ENCODE peak calls at places on chromosomes 4 and X, in four cellular contexts. One of them, this sample, is unnamed.

GRCh38 chr4:23728393-23728792 is 161.5 kb downstream of the PPARGC1A start:
- DNase-seq in naive thymus-derived CD4-positive, alpha-beta T cell: no peak
- DNase-seq in nephron progenitor cell: no peak
- DNase-seq in ovary: no peak
- DNase-seq in this sample: no peak

GRCh38 chrX:70046978-70047377 is 2.8 kb downstream of the AWAT2 start:
- DNase-seq in naive thymus-derived CD4-positive, alpha-beta T cell: no peak
- DNase-seq in nephron progenitor cell: no peak
- DNase-seq in ovary: no peak
- DNase-seq in this sample: no peak

GRCh38 chr4:81455895-81456294 is 15.8 kb downstream of the RASGEF1B start:
- DNase-seq in naive thymus-derived CD4-positive, alpha-beta T cell: no peak
- DNase-seq in nephron progenitor cell: no peak
- DNase-seq in ovary: no peak
- DNase-seq in this sample: no peak

GRCh38 chr4:74018116-74018515 is 19.6 kb upstream of the CXCL5 start:
- DNase-seq in naive thymus-derived CD4-positive, alpha-beta T cell: no peak
- DNase-seq in nephron progenitor cell: no peak
- DNase-seq in ovary: no peak
- DNase-seq in this sample: no peak

GRCh38 chr4:56677673-56678072 is 3.4 kb downstream of the HOPX start:
- DNase-seq in naive thymus-derived CD4-positive, alpha-beta T cell: no peak
- DNase-seq in nephron progenitor cell: no peak
- DNase-seq in ovary: no peak
- DNase-seq in this sample: no peak

GRCh38 chrX:68823413-68824151 is 5.2 kb upstream of the EFNB1 start:
- DNase-seq in naive thymus-derived CD4-positive, alpha-beta T cell: no peak
- DNase-seq in nephron progenitor cell: no peak
- DNase-seq in ovary: no peak
- DNase-seq in this sample: no peak

GRCh38 chrX:18883961-18884765 is 99.8 kb downstream of the PHKA2 start:
- DNase-seq in naive thymus-derived CD4-positive, alpha-beta T cell: no peak
- DNase-seq in nephron progenitor cell: no peak
- DNase-seq in ovary: no peak
- DNase-seq in this sample: no peak

GRCh38 chr4:121462660-121463261 is 81.9 kb upstream of the QRFPR start:
- DNase-seq in naive thymus-derived CD4-positive, alpha-beta T cell: peak; percentile 34
- DNase-seq in nephron progenitor cell: peak; percentile 24
- DNase-seq in ovary: no peak
- DNase-seq in this sample: no peak

GRCh38 chr4:21467551-21467950 is 481.0 kb downstream of the KCNIP4 start:
- DNase-seq in naive thymus-derived CD4-positive, alpha-beta T cell: no peak
- DNase-seq in nephron progenitor cell: no peak
- DNase-seq in ovary: no peak
- DNase-seq in this sample: no peak

GRCh38 chrX:11423362-11423818 is 130.2 kb downstream of the AMELX start:
- DNase-seq in naive thymus-derived CD4-positive, alpha-beta T cell: no peak
- DNase-seq in nephron progenitor cell: no peak
- DNase-seq in ovary: no peak
- DNase-seq in this sample: no peak

GRCh38 chrX:82816001-82816400 is 692.1 kb upstream of the POU3F4 start:
- DNase-seq in naive thymus-derived CD4-positive, alpha-beta T cell: no peak
- DNase-seq in nephron progenitor cell: no peak
- DNase-seq in ovary: no peak
- DNase-seq in this sample: no peak

GRCh38 chr4:153616005-153616555 is 68.0 kb upstream of the TLR2 start:
- DNase-seq in naive thymus-derived CD4-positive, alpha-beta T cell: no peak
- DNase-seq in nephron progenitor cell: no peak
- DNase-seq in ovary: no peak
- DNase-seq in this sample: no peak

GRCh38 chr4:12729384-12729783 is 754.8 kb downstream of the RAB28 start:
- DNase-seq in naive thymus-derived CD4-positive, alpha-beta T cell: no peak
- DNase-seq in nephron progenitor cell: no peak
- DNase-seq in ovary: no peak
- DNase-seq in this sample: no peak

GRCh38 chr4:20603671-20604313 is 96.5 kb upstream of the PACRGL start:
- DNase-seq in naive thymus-derived CD4-positive, alpha-beta T cell: no peak
- DNase-seq in nephron progenitor cell: no peak
- DNase-seq in ovary: no peak
- DNase-seq in this sample: no peak

GRCh38 chr4:25986807-25987206 is 72.8 kb downstream of the SMIM20 start:
- DNase-seq in naive thymus-derived CD4-positive, alpha-beta T cell: no peak
- DNase-seq in nephron progenitor cell: no peak
- DNase-seq in ovary: no peak
- DNase-seq in this sample: no peak

GRCh38 chr4:183747380-183747779 is 88.3 kb downstream of the TRAPPC11 start:
- DNase-seq in naive thymus-derived CD4-positive, alpha-beta T cell: no peak
- DNase-seq in nephron progenitor cell: no peak
- DNase-seq in ovary: no peak
- DNase-seq in this sample: no peak

GRCh38 chr4:3449574-3450534 is 8.1 kb downstream of the HGFAC start:
- DNase-seq in naive thymus-derived CD4-positive, alpha-beta T cell: no peak
- DNase-seq in nephron progenitor cell: no peak
- DNase-seq in ovary: no peak
- DNase-seq in this sample: no peak

GRCh38 chr4:114599231-114600065 is 841 bp downstream of the UGT8 start:
- DNase-seq in naive thymus-derived CD4-positive, alpha-beta T cell: no peak
- DNase-seq in nephron progenitor cell: peak; percentile 41
- DNase-seq in ovary: no peak
- DNase-seq in this sample: no peak

GRCh38 chr4:2935762-2936743 is 27.2 kb downstream of the NOP14 start:
- DNase-seq in naive thymus-derived CD4-positive, alpha-beta T cell: no peak
- DNase-seq in nephron progenitor cell: no peak
- DNase-seq in ovary: peak; percentile 33
- DNase-seq in this sample: peak; percentile 48

GRCh38 chrX:24789047-24789446 is 95.3 kb downstream of the POLA1 start:
- DNase-seq in naive thymus-derived CD4-positive, alpha-beta T cell: no peak
- DNase-seq in nephron progenitor cell: no peak
- DNase-seq in ovary: no peak
- DNase-seq in this sample: no peak

GRCh38 chr4:3116955-3117354 is 42.5 kb downstream of the HTT start:
- DNase-seq in naive thymus-derived CD4-positive, alpha-beta T cell: no peak
- DNase-seq in nephron progenitor cell: no peak
- DNase-seq in ovary: no peak
- DNase-seq in this sample: no peak

GRCh38 chr4:138225477-138225876 is 16.7 kb downstream of the SLC7A11 start:
- DNase-seq in naive thymus-derived CD4-positive, alpha-beta T cell: no peak
- DNase-seq in nephron progenitor cell: no peak
- DNase-seq in ovary: no peak
- DNase-seq in this sample: no peak

GRCh38 chrX:19566359-19567141 is 51.2 kb upstream of the MAP3K15 start:
- DNase-seq in naive thymus-derived CD4-positive, alpha-beta T cell: no peak
- DNase-seq in nephron progenitor cell: no peak
- DNase-seq in ovary: no peak
- DNase-seq in this sample: no peak

GRCh38 chr4:41613782-41614181 is 75.8 kb downstream of the LIMCH1 start:
- DNase-seq in naive thymus-derived CD4-positive, alpha-beta T cell: no peak
- DNase-seq in nephron progenitor cell: no peak
- DNase-seq in ovary: no peak
- DNase-seq in this sample: no peak

GRCh38 chr4:7973545-7973981 is 33.9 kb upstream of the AFAP1 start:
- DNase-seq in naive thymus-derived CD4-positive, alpha-beta T cell: no peak
- DNase-seq in nephron progenitor cell: no peak
- DNase-seq in ovary: no peak
- DNase-seq in this sample: no peak

GRCh38 chr4:2436301-2436700 is 17.5 kb downstream of the CFAP99 start:
- DNase-seq in naive thymus-derived CD4-positive, alpha-beta T cell: no peak
- DNase-seq in nephron progenitor cell: no peak
- DNase-seq in ovary: peak; percentile 36
- DNase-seq in this sample: no peak

GRCh38 chr4:159298502-159298901 is 195.6 kb downstream of the RAPGEF2 start:
- DNase-seq in naive thymus-derived CD4-positive, alpha-beta T cell: no peak
- DNase-seq in nephron progenitor cell: no peak
- DNase-seq in ovary: no peak
- DNase-seq in this sample: no peak